ENCODE peak calls at places on chromosomes 1 and 21, in five cellular contexts. Q, W, X, T and P are unnamed samples.

GRCh38 chr1:81547261-81547911 is 253.3 kb upstream of the ADGRL2 start:
- DNase-seq in Q (no peak), W (no peak), X (no peak), T (no peak), P (no peak)

GRCh38 chr1:43979528-43980254 is 681 bp downstream of the B4GALT2 start:
- DNase-seq in Q (peak; percentile 61), W (peak; percentile 35), X (peak; percentile 42), T (peak; percentile 33), P (no peak)

GRCh38 chr1:223022641-223023473 is 120.2 kb downstream of the TLR5 start:
- DNase-seq in Q (no peak), W (no peak), X (peak; percentile 93), T (peak; percentile 13), P (no peak)

GRCh38 chr1:114485286-114485685 is 25.7 kb downstream of the TRIM33 start:
- DNase-seq in Q (peak; percentile 28), W (no peak), X (no peak), T (no peak), P (no peak)

GRCh38 chr1:192709544-192709943 is 73.6 kb downstream of the RGS13 start:
- DNase-seq in Q (no peak), W (no peak), X (no peak), T (no peak), P (no peak)

GRCh38 chr21:20701235-20701634 is 297.0 kb upstream of the NCAM2 start:
- DNase-seq in Q (no peak), W (no peak), X (no peak), T (no peak), P (no peak)

GRCh38 chr1:47627016-47627415 is 189.2 kb downstream of the FOXD2 start:
- DNase-seq in Q (no peak), W (no peak), X (no peak), T (no peak), P (no peak)

GRCh38 chr1:200374569-200375312 is 35.1 kb downstream of the ZNF281 start:
- DNase-seq in Q (peak; percentile 63), W (no peak), X (no peak), T (no peak), P (no peak)

GRCh38 chr1:224237094-224237881 is 54.2 kb downstream of the DEGS1 start:
- DNase-seq in Q (no peak), W (no peak), X (no peak), T (no peak), P (no peak)

GRCh38 chr1:1308756-1309524 is 543 bp downstream of the PUSL1 start:
- DNase-seq in Q (no peak), W (no peak), X (peak; percentile 37), T (no peak), P (no peak)

GRCh38 chr1:110135268-110136065 is 14.8 kb upstream of the SLC6A17 start:
- DNase-seq in Q (no peak), W (no peak), X (no peak), T (no peak), P (no peak)

GRCh38 chr1:192732787-192733186 is 76.1 kb upstream of the RGS2 start:
- DNase-seq in Q (peak; percentile 16), W (no peak), X (peak; percentile 40), T (no peak), P (no peak)

GRCh38 chr1:219340796-219341195 is 167.1 kb downstream of the LYPLAL1 start:
- DNase-seq in Q (peak; percentile 8), W (no peak), X (no peak), T (no peak), P (no peak)

GRCh38 chr21:31233711-31234110 is 110.3 kb downstream of the TIAM1 start:
- DNase-seq in Q (no peak), W (no peak), X (no peak), T (no peak), P (no peak)

GRCh38 chr1:225523214-225523613 is 95.4 kb upstream of the LBR start:
- DNase-seq in Q (no peak), W (no peak), X (no peak), T (no peak), P (no peak)

GRCh38 chr1:218476385-218476784 is 131.2 kb downstream of the TGFB2 start:
- DNase-seq in Q (peak; percentile 82), W (no peak), X (no peak), T (no peak), P (no peak)

GRCh38 chr1:167611983-167612382 is 18.0 kb upstream of the RCSD1 start:
- DNase-seq in Q (no peak), W (no peak), X (no peak), T (no peak), P (no peak)

GRCh38 chr1:89894802-89895201 is 74.0 kb downstream of the LRRC8D start:
- DNase-seq in Q (no peak), W (no peak), X (no peak), T (no peak), P (no peak)

GRCh38 chr1:115564201-115564600 is 77.6 kb upstream of the VANGL1 start:
- DNase-seq in Q (no peak), W (no peak), X (no peak), T (no peak), P (no peak)

GRCh38 chr1:32025515-32025914 is 11.8 kb downstream of the KHDRBS1 start:
- DNase-seq in Q (no peak), W (no peak), X (no peak), T (no peak), P (no peak)

GRCh38 chr1:32031578-32032286 is 18.1 kb downstream of the KHDRBS1 start:
- DNase-seq in Q (peak; percentile 73), W (no peak), X (no peak), T (no peak), P (no peak)

GRCh38 chr1:32032287-32032639 is 18.6 kb downstream of the KHDRBS1 start:
- DNase-seq in Q (no peak), W (no peak), X (no peak), T (no peak), P (no peak)

GRCh38 chr1:32023351-32023750 is 9.7 kb downstream of the KHDRBS1 start:
- DNase-seq in Q (peak; percentile 12), W (no peak), X (no peak), T (no peak), P (no peak)

DNA sequence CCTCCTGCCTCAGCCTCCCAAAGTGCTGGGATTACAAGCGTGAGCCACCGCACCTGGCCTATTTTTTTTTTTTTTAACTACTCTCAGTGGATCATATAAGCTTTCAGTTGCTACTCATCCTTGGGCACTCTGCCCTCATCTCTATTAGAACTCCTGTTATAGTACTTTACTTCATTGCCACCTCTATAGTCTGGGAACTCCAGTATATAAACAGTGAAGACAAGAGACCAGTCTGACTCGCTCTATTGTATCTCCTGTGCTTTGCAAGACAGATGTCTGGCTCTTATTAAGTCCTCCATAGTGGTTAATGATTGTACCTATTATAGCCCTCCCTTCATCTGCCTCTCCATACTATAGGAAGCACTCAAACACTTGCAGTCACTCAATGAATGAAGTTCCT is 15.1 kb downstream of the KHDRBS1 start:
- DNase-seq in Q (peak; percentile 52), W (no peak), X (no peak), T (no peak), P (no peak)
- TF ChIP-seq CTCF in Q (no peak), W (no peak), X (no peak), T (no peak), P (no peak)

DNA sequence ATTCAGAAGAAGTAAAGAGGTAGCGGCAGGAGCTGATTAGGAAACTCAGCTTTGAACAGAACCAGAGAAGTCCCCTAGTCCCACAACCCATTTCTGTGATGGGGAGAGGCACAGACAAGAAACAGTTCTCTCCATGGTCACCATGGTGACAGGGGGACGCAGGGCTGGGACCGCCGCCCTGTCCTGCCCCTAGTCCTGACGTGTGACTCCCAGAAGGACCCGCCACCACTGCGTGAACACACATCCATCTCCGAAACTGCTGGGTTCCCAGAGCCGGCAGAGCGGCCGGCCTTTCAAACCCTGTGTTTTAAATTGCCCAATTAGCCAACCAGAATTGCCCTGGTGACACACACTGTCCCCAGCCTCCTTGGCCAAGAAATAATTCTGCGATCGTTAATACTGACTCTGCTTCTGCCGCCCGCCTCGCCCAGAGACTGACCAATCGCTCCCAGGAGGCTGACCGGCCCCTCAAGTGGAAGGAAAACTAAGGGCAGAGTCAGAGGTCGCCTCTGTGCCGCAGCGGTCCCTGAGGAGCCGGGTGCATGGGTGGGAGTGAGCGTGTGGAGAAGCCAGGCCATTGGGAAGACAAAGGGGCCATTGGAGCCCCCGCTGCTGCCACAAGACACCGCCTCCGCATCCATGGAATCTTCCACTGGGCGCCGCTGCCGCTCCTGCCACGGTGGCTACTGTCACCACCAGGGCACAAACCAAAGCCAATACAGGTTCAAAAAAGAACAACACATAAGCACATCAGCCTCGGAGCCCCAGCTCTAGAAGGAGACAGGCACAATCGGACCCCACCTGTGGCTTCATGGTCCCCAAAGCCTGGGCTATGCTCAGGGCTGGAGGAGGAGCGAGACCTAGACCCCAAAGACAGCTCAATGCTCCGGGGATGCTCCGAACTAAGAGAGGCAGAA is 273.3 kb downstream of the NPHP4 start:
- DNase-seq in Q (no peak), W (no peak), X (no peak), T (no peak), P (no peak)
- TF ChIP-seq CTCF in Q (no peak), W (no peak), X (peak; percentile 19), T (no peak), P (no peak)

GRCh38 chr21:45801129-45801735 is 157.7 kb downstream of the PCBP3 start:
- DNase-seq in Q (no peak), W (no peak), X (no peak), T (no peak), P (no peak)
- TF ChIP-seq CTCF in Q (no peak), W (no peak), X (no peak), T (no peak), P (no peak)

DNA sequence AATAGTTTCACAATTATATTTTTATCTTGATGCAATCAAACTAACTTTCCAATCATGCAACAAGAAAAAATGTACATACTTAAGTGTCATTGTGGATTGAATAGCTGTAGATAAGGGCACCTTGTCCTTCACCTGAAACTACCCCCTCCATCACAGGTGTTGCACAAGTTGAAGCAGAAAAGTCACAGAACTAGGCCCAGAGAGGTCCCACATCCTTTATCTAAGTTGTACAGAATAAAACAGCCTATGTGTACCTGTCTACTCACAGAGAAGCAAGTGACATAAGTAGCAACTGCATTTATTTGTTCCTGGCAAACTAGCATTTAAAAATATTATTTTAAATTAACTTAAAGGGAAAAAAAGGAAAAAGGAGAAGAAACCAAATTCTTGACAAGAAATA is 256.8 kb downstream of the FAF1 start:
- DNase-seq in Q (no peak), W (no peak), X (no peak), T (no peak), P (no peak)
- TF ChIP-seq CTCF in Q (no peak), W (no peak), X (no peak), T (no peak), P (no peak)

DNA sequence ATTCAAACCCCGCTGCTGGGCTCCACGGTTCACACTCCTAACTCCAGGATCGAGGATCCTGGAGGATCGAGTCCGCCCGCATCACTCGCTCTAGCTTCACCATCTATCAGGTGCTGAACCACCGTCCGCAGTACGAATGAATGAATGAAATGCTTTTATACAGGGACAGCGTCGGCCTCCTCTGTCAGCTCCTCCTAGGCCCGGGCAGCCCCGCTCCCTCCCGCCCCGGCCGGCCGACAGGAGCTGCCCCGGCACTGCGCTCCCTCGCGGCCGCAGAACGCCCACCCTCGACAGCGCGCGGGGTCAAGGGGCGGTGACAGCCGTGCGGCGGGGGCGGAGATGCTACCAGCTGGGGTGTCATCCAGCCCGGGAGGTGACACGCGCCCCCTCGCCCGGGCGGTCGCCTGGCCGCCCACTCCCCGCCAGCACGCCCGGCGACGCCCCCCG is 520 bp downstream of the ZBTB17 start:
- DNase-seq in Q (peak; percentile 44), W (peak; percentile 44), X (peak; percentile 49), T (peak; percentile 78), P (no peak)
- TF ChIP-seq CTCF in Q (no peak), W (peak; percentile 40), X (no peak), T (no peak), P (no peak)